ENCODE peak calls at places on chromosomes 1 and 21, in five cellular contexts. C is AG04449, M is kidney epithelial cell, E is foreskin fibroblast, V is PC-9. B is an unnamed sample.

GRCh38 chr1:219385786-219386427 is 212.2 kb downstream of the LYPLAL1 start:
- DNase-seq in V (peak; percentile 43), M (peak; percentile 23), C (no peak), E (peak; percentile 14), B (no peak)

GRCh38 chr1:91789273-91789997 is 96.5 kb downstream of the TGFBR3 start:
- DNase-seq in M (no peak), C (no peak), V (no peak), E (no peak), B (no peak)

GRCh38 chr1:72530646-72531045 is 248.3 kb upstream of the NEGR1 start:
- DNase-seq in E (no peak), V (no peak), M (no peak), C (no peak), B (no peak)

GRCh38 chr1:182101415-182102041 is 40.0 kb upstream of the ZNF648 start:
- DNase-seq in V (peak; percentile 95), C (no peak), E (no peak), M (no peak), B (no peak)

GRCh38 chr1:30715886-30716285 is 7.5 kb downstream of the MATN1 start:
- DNase-seq in E (no peak), V (no peak), M (no peak), C (no peak), B (no peak)

GRCh38 chr1:17113973-17114372 is 5.3 kb downstream of the PADI2 start:
- DNase-seq in E (no peak), M (no peak), C (no peak), V (no peak), B (no peak)

GRCh38 chr1:2650967-2651645 is 18.3 kb upstream of the MMEL1 start:
- DNase-seq in V (no peak), M (no peak), E (no peak), C (no peak), B (no peak)

GRCh38 chr1:20359451-20360330 is 69.0 kb downstream of the VWA5B1 start:
- DNase-seq in E (no peak), V (peak; percentile 73), C (no peak), M (no peak), B (no peak)

GRCh38 chr1:20540281-20540680 is 12.1 kb upstream of the FAM43B start:
- DNase-seq in C (no peak), E (peak; percentile 34), M (no peak), V (no peak), B (no peak)

GRCh38 chr1:21669287-21670058 is at the start of gene RAP1GAP:
- DNase-seq in M (no peak), E (no peak), C (no peak), V (no peak), B (no peak)

GRCh38 chr1:187516874-187517273 is 688.1 kb downstream of the PLA2G4A start:
- DNase-seq in E (no peak), V (no peak), M (peak; percentile 5), C (no peak), B (no peak)

GRCh38 chr1:67771152-67771551 is 62.1 kb downstream of the GNG12 start:
- DNase-seq in M (peak; percentile 58), C (peak; percentile 41), E (no peak), V (peak; percentile 76), B (no peak)

GRCh38 chr1:186839077-186839400 is 10.3 kb downstream of the PLA2G4A start:
- DNase-seq in C (no peak), E (no peak), V (no peak), M (no peak), B (no peak)

GRCh38 chr1:31383967-31384366 is 11.1 kb upstream of the FABP3 start:
- DNase-seq in C (no peak), E (no peak), M (no peak), V (no peak), B (no peak)

GRCh38 chr1:156655904-156656516 is 14.1 kb downstream of the BCAN start:
- DNase-seq in C (no peak), E (no peak), M (no peak), V (no peak), B (no peak)

GRCh38 chr1:222634180-222635013 is 16.5 kb downstream of the MIA3 start:
- DNase-seq in M (no peak), E (peak; percentile 71), C (peak; percentile 65), V (peak; percentile 78), B (peak; percentile 71)

GRCh38 chr1:53483170-53483569 is 24.0 kb downstream of the DMRTB1 start:
- DNase-seq in E (no peak), C (no peak), M (no peak), V (peak; percentile 11), B (no peak)

GRCh38 chr1:30447701-30448100 is 275.7 kb downstream of the MATN1 start:
- DNase-seq in V (no peak), E (no peak), M (no peak), C (no peak), B (no peak)

GRCh38 chr1:17347769-17348592 is 24.0 kb upstream of the PADI6 start:
- DNase-seq in M (peak; percentile 41), E (peak; percentile 11), V (peak; percentile 88), C (no peak), B (no peak)

GRCh38 chr1:63537940-63538339 is 14.6 kb downstream of the EFCAB7 start:
- DNase-seq in E (no peak), C (no peak), M (no peak), V (no peak), B (no peak)

GRCh38 chr1:20705356-20705755 is 12.5 kb downstream of the KIF17 start:
- DNase-seq in C (no peak), M (no peak), V (no peak), E (no peak), B (no peak)

GRCh38 chr1:207805841-207806421 is 54.1 kb downstream of the CD46 start:
- DNase-seq in E (peak; percentile 96), M (peak; percentile 75), C (peak; percentile 90), V (no peak), B (peak; percentile 67)

GRCh38 chr1:182086620-182087019 is 25.1 kb upstream of the ZNF648 start:
- DNase-seq in E (no peak), M (no peak), V (no peak), C (no peak), B (no peak)

GRCh38 chr1:231950732-231951131 is 324.1 kb downstream of the DISC1 start:
- DNase-seq in E (no peak), V (no peak), M (no peak), C (no peak), B (no peak)

GRCh38 chr1:113904292-113904673 is 316 bp downstream of the AP4B1 start:
- DNase-seq in V (no peak), M (no peak), E (no peak), C (no peak), B (no peak)

DNA sequence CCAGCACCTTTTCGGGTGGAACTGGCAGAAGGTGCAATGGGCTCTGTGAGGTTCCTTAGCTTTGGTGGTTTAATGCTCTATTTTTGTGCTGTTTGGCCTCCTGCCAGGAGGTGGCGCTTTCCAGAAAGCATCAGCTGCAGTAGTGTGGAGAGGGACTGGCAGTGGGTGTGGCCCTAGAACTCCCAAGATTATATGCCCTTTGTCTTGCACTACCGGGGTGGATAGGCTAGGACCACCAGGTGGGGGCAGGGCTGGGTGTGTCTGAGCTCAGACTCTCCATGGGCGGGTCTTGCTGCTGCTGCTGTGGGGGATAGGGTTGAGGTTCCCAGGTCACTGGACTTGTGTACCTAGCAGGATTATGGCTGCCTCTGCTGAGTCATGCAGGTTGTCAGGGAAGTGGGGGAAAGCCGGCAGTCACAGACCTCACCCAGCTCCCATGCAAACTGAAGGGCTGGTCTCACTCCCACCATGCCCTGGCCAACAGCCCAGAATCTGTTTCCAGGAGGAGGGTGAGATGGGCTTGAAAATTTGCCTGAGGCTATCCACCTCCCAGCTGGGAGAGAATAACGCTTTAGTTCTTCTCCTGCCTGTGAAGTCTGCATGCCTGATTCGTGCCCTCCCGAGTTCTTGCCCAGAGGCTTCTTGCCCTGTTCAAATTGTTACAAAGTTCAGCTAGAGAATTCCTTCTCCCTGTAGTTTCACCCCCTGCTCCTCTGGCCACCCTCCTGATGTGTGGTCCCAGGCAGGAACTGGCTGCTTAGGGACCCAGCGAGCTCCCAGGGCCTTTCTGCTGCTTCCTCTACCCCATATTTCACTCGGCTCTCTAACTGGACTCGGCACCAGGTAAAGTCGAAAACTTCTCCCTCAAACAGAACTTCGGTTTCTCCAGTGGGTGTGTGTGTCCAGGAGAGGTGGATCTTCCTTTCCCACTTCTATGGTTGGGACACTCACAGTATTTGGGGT is 76.5 kb upstream of the BTG3 start:
- DNase-seq in E (no peak), M (peak; percentile 37), C (no peak), V (peak; percentile 89), B (no peak)
- H3K4me3 ChIP-seq in E (no peak overlapping the region), M (no peak overlapping the region), C (no peak overlapping the region), V (peak overlapping the region; percentile 41), B (no peak overlapping the region)

GRCh38 chr1:228463559-228464455 is 23.4 kb upstream of the RNF187 start:
- DNase-seq in M (no peak), C (no peak), V (no peak), E (no peak), B (no peak)
- H3K4me3 ChIP-seq in M (peak overlapping the region; percentile 30), C (peak overlapping the region; percentile 60), V (no peak overlapping the region), E (peak overlapping the region; percentile 37), B (no peak overlapping the region)

GRCh38 chr21:36981977-36982700 is 15.7 kb upstream of the HLCS start:
- DNase-seq in C (no peak), V (no peak), E (no peak), M (no peak), B (no peak)

GRCh38 chr21:36976882-36977651 is 10.6 kb upstream of the HLCS start:
- DNase-seq in E (peak; percentile 50), M (no peak), V (peak; percentile 41), C (no peak), B (peak; percentile 38)

GRCh38 chr21:36976228-36976627 is 9.8 kb upstream of the HLCS start:
- DNase-seq in C (no peak), V (no peak), E (no peak), M (no peak), B (no peak)

GRCh38 chr21:36980280-36981048 is 14.0 kb upstream of the HLCS start:
- DNase-seq in V (no peak), E (no peak), M (no peak), C (no peak), B (no peak)

DNA sequence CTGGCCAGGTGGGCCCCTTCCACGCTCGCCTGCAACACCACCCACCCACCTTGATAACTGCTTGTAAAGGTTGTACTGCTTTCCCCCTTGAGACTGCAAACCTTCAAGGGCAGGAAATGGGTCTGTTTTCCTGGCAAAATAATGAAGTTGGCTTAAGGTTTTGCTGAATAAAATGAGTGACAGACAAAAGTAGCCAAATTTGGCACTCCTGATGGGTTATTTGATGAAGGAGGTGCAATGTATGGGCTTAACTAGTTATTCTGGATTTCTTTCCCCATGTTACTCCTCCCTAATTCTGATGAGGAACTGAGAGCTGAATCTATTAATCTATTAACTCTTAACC is 14.6 kb upstream of the HLCS start:
- DNase-seq in E (no peak), V (no peak), C (no peak), M (no peak), B (no peak)
- H3K4me3 ChIP-seq in E (peak overlapping the region; percentile 41), V (peak overlapping the region; percentile 53), C (peak overlapping the region; percentile 44), M (peak overlapping the region; percentile 43), B (peak overlapping the region; percentile 63)

GRCh38 chr21:31305888-31306287 is 38.2 kb downstream of the TIAM1 start:
- DNase-seq in V (no peak), C (no peak), M (no peak), E (no peak), B (no peak)

GRCh38 chr21:31310750-31311149 is 33.3 kb downstream of the TIAM1 start:
- DNase-seq in M (no peak), V (peak; percentile 50), C (no peak), E (no peak), B (no peak)

DNA sequence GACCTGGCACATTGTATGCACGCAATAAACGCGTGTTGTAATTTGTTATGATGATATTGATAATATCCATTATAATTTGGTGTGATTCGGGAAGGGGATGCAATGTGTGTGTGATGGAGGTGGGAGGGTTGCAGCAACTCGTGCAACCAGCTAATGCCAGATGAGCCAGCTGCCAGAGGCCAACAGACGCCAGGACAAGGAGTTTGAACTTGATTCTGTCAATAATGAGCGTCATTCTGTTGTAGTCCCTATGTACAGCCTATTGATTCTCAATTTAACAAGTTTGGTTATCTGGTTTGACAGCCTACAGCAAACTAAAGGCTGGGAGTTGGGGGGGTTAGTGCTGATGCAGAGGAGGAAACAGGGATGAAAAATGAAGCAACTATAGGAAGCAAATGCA is 35.5 kb downstream of the TIAM1 start:
- DNase-seq in M (no peak), V (no peak), E (no peak), C (no peak), B (no peak)
- H3K4me3 ChIP-seq in M (no peak overlapping the region), V (no peak overlapping the region), E (no peak overlapping the region), C (no peak overlapping the region), B (no peak overlapping the region)

B was measured in epithelial cell of proximal tubule.